ENCODE peak calls at places on chromosomes 11 and 22, in eight cellular contexts. W, N, Z, Y, R, K, I and J are unnamed samples.

GRCh38 chr11:299081-299891 is at the start of gene IFITM5:
- DNase-seq in W (no peak), N (no peak), Z (peak), Y (no peak), R (no peak), K (no peak), I (no peak), J (no peak)

GRCh38 chr11:1963864-1964263 is 16.7 kb downstream of the MRPL23 start:
- DNase-seq in W (no peak), N (no peak), Z (peak), Y (no peak), R (no peak), K (no peak), I (no peak), J (no peak)

GRCh38 chr11:114308689-114309089 is 12.5 kb downstream of the NNMT start:
- DNase-seq in W (no peak), N (no peak), Z (no peak), Y (no peak), R (peak), K (no peak), I (no peak), J (peak)

GRCh38 chr11:123590296-123590912 is 64.0 kb downstream of the SCN3B start:
- DNase-seq in W (peak), N (no peak), Z (no peak), Y (no peak), R (peak), K (peak), I (no peak), J (peak)

GRCh38 chr11:27552356-27552755 is 45.8 kb upstream of the LIN7C start:
- DNase-seq in W (no peak), N (no peak), Z (no peak), Y (no peak), R (no peak), K (no peak), I (no peak), J (no peak)

GRCh38 chr11:66413167-66413566 is 7.7 kb upstream of the NPAS4 start:
- DNase-seq in W (no peak), N (no peak), Z (no peak), Y (no peak), R (no peak), K (no peak), I (no peak), J (no peak)

GRCh38 chr11:44949160-44950035 is 1.3 kb downstream of the TP53I11 start:
- DNase-seq in W (no peak), N (no peak), Z (peak), Y (no peak), R (peak), K (no peak), I (no peak), J (peak)

GRCh38 chr11:121464352-121464946 is 11.7 kb upstream of the SORL1-AS1 start:
- DNase-seq in W (peak), N (peak), Z (peak), Y (no peak), R (peak), K (peak), I (peak), J (peak)

GRCh38 chr11:118884613-118885274 is 1.1 kb downstream of the CXCR5 start:
- DNase-seq in W (no peak), N (no peak), Z (no peak), Y (no peak), R (no peak), K (no peak), I (no peak), J (no peak)

GRCh38 chr11:35193767-35194166 is 54.8 kb downstream of the CD44 start:
- DNase-seq in W (no peak), N (no peak), Z (no peak), Y (no peak), R (no peak), K (no peak), I (no peak), J (no peak)

GRCh38 chr22:37396488-37397084 is 30.7 kb downstream of the ELFN2 start:
- DNase-seq in W (no peak), N (no peak), Z (no peak), Y (no peak), R (no peak), K (no peak), I (no peak), J (no peak)

GRCh38 chr11:75352417-75353206 is 1.2 kb upstream of the ARRB1 start:
- DNase-seq in W (no peak), N (no peak), Z (peak), Y (no peak), R (no peak), K (no peak), I (peak), J (no peak)

DNA sequence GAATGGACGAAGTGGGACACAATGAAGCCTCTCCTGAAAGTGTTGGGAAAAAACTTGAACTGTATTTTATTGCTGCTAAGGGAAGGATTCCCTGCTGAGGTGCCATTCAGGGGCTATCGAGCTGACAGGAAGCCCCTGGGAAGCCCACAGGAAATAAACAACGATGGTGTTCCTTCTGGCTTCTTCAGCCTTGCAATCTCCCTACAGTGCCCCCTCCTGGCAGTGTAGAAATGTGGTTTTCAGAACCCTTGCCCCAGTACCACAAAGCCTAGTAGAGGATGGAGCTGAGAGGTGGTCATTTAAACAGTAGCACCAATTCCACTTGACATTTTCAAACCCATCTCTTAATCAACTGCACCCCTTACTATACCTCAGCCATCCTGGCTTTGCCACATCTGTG is 676.7 kb upstream of the ARHGAP42 start:
- DNase-seq in W (no peak), N (no peak), Z (no peak), Y (no peak), R (no peak), K (no peak), I (no peak), J (no peak)
- TF ChIP-seq CTCF in W (no peak), N (no peak), Z (no peak), Y (no peak), R (no peak), K (peak), I (no peak), J (no peak)

GRCh38 chr22:45503816-45504702 is 1.4 kb downstream of the FBLN1 start:
- DNase-seq in W (no peak), N (no peak), Z (no peak), Y (no peak), R (peak), K (no peak), I (no peak), J (peak)
- H3K4me3 ChIP-seq in W (peak), N (peak), Z (no peak), Y (peak), R (peak), K (peak), I (peak), J (peak)

GRCh38 chr22:17164392-17165024 is 5.4 kb upstream of the HDHD5 start:
- DNase-seq in W (no peak), N (no peak), Z (peak), Y (peak), R (no peak), K (no peak), I (no peak), J (no peak)
- TF ChIP-seq CTCF in W (no peak), N (peak), Z (no peak), Y (no peak), R (peak), K (peak), I (no peak), J (peak)

DNA sequence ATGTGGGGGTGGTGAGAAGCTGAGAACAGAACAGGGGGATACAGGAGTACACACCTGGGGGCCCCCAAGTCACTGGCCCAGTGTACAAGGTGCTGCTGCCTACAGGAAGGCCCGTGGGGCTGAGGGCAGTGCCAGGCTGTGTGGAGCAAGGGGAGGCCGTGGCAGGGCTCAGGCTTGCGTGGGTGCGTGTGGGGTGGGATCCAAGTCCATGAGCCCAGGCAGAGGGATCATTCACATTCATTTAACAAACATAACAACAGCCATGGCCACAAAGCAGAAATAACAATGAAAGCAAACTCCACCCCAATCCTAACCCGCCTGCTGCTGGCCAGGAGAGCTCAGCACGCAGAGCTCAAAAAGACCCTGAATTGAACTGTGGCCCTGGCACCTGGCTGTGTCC is 17.1 kb upstream of the SCGB1A1 start:
- DNase-seq in W (no peak), N (no peak), Z (peak), Y (no peak), R (no peak), K (no peak), I (no peak), J (no peak)
- H3K4me3 ChIP-seq in W (no peak), N (no peak), Z (no peak), Y (no peak), R (no peak), K (no peak), I (no peak), J (no peak)

DNA sequence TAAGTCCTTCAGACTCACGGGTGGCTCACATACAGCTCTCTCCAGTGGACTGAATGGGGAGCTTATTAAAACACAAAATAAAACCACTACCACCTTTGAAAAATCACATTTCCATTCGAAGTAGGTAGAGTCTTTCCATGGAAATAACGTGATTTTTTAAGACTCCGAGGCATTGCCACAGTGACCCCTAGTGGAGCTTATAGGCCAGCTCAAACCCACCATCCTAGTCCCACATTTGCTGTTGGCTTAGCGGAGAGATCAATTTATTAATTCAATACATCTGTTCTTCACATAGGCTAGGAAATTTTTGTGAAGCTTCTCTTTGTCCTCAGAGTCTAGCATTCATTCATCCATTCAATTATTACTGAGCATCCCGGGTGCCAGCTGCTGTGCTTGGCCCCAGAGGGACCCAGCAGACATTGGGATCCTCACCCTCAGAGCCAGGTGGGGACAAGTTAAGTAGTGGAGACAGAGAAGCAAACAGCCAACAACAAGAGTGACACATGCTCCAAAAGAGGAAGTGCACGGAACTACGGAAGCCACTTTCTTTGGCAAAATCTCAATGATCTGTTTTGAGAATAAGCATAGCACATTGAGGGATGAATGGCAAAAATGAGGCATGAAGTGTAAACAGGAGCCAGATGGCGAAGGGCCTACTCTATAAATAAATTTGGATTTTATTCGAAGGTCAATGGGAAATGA is 10.2 kb upstream of the P4HA3 start:
- DNase-seq in W (peak), N (no peak), Z (no peak), Y (peak), R (peak), K (peak), I (no peak), J (peak)
- TF ChIP-seq CTCF in W (peak), N (peak), Z (peak), Y (peak), R (peak), K (peak), I (peak), J (peak)

GRCh38 chr22:28882545-28882877 is 861 bp upstream of the ZNRF3 start:
- DNase-seq in W (no peak), N (no peak), Z (no peak), Y (no peak), R (peak), K (no peak), I (no peak), J (peak)
- H3K4me3 ChIP-seq in W (peak), N (peak), Z (peak), Y (peak), R (peak), K (peak), I (peak), J (peak)

DNA sequence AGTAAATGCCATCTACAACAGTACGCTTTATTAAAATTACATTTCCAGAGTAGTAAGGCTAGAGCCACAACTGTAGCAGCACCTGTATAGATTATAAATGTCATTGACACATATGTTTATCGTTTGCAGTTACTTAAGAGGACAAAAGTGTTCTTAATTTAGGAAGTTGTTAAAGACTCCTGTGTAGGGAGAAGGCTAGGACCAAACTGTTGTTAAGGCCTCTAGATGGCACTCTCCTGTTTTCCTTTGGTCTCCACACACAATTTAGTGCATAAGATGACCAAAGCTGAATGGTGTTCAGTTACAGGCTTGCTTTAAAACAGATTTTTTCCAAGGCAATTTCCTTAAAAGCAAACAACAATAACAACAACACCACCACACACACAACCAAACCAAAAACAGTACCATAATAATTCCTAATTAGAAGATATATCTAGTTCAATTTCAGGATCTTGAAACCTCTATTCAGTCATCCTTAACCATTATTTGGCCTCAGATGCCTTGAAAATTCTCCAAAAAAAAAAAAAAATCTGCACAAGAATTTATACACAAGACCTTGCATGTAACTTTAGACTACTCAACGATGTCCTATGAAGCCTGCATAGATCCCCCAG is 42.5 kb upstream of the APOA1 start:
- DNase-seq in W (peak), N (peak), Z (no peak), Y (peak), R (peak), K (peak), I (no peak), J (peak)
- TF ChIP-seq CTCF in W (peak), N (peak), Z (peak), Y (peak), R (peak), K (peak), I (peak), J (peak)

GRCh38 chr22:32204856-32205722 is at the start of gene RFPL2:
- DNase-seq in W (peak), N (no peak), Z (no peak), Y (peak), R (peak), K (peak), I (no peak), J (peak)
- H3K4me3 ChIP-seq in W (no peak), N (no peak), Z (no peak), Y (peak), R (peak), K (no peak), I (peak), J (no peak)